ENCODE peak calls at places on chromosomes 1 and 21, in five cellular contexts. One of them, this sample, is unnamed.

GRCh38 chr1:33342041-33342723 is 21.3 kb upstream of the A3GALT2 start:
- DNase-seq in posterior cingulate gyrus: no peak
- DNase-seq in ecto neural progenitor cell: peak
- DNase-seq in activated gamma-delta T cell treated with anti-CD3 and anti-CD28 coated beads, Interleukin-2, amount 50 U/mL, for 16 hours: no peak
- DNase-seq in NCI-H1092 treated with DMSO at 0.1 percent for 48 hours: peak
- DNase-seq in this sample: no peak

GRCh38 chr1:66927528-66927927 is 2.7 kb downstream of the MIER1 start:
- DNase-seq in activated gamma-delta T cell treated with anti-CD3 and anti-CD28 coated beads, Interleukin-2, amount 50 U/mL, for 16 hours: no peak
- DNase-seq in posterior cingulate gyrus: no peak
- DNase-seq in ecto neural progenitor cell: no peak
- DNase-seq in NCI-H1092 treated with DMSO at 0.1 percent for 48 hours: no peak
- DNase-seq in this sample: no peak

GRCh38 chr1:178168535-178168934 is 74.6 kb downstream of the RASAL2 start:
- DNase-seq in ecto neural progenitor cell: no peak
- DNase-seq in posterior cingulate gyrus: no peak
- DNase-seq in NCI-H1092 treated with DMSO at 0.1 percent for 48 hours: no peak
- DNase-seq in activated gamma-delta T cell treated with anti-CD3 and anti-CD28 coated beads, Interleukin-2, amount 50 U/mL, for 16 hours: no peak
- DNase-seq in this sample: no peak

GRCh38 chr1:167611983-167612382 is 18.0 kb upstream of the RCSD1 start:
- DNase-seq in ecto neural progenitor cell: no peak
- DNase-seq in NCI-H1092 treated with DMSO at 0.1 percent for 48 hours: no peak
- DNase-seq in activated gamma-delta T cell treated with anti-CD3 and anti-CD28 coated beads, Interleukin-2, amount 50 U/mL, for 16 hours: no peak
- DNase-seq in posterior cingulate gyrus: no peak
- DNase-seq in this sample: no peak

GRCh38 chr21:21063828-21064227 is 65.6 kb downstream of the NCAM2 start:
- DNase-seq in activated gamma-delta T cell treated with anti-CD3 and anti-CD28 coated beads, Interleukin-2, amount 50 U/mL, for 16 hours: no peak
- DNase-seq in ecto neural progenitor cell: no peak
- DNase-seq in NCI-H1092 treated with DMSO at 0.1 percent for 48 hours: no peak
- DNase-seq in posterior cingulate gyrus: no peak
- DNase-seq in this sample: no peak

GRCh38 chr1:178724734-178725602 is at the start of gene RALGPS2:
- DNase-seq in ecto neural progenitor cell: peak
- DNase-seq in NCI-H1092 treated with DMSO at 0.1 percent for 48 hours: peak
- DNase-seq in activated gamma-delta T cell treated with anti-CD3 and anti-CD28 coated beads, Interleukin-2, amount 50 U/mL, for 16 hours: peak
- DNase-seq in posterior cingulate gyrus: peak
- DNase-seq in this sample: peak

GRCh38 chr1:168737446-168737845 is 8.4 kb upstream of the DPT start:
- DNase-seq in NCI-H1092 treated with DMSO at 0.1 percent for 48 hours: no peak
- DNase-seq in ecto neural progenitor cell: no peak
- DNase-seq in posterior cingulate gyrus: peak
- DNase-seq in activated gamma-delta T cell treated with anti-CD3 and anti-CD28 coated beads, Interleukin-2, amount 50 U/mL, for 16 hours: no peak
- DNase-seq in this sample: no peak

GRCh38 chr1:36383240-36383639 is 2.5 kb downstream of the STK40 start:
- DNase-seq in NCI-H1092 treated with DMSO at 0.1 percent for 48 hours: no peak
- DNase-seq in ecto neural progenitor cell: no peak
- DNase-seq in posterior cingulate gyrus: no peak
- DNase-seq in activated gamma-delta T cell treated with anti-CD3 and anti-CD28 coated beads, Interleukin-2, amount 50 U/mL, for 16 hours: no peak
- DNase-seq in this sample: no peak

GRCh38 chr1:203692565-203693470 is 66.2 kb downstream of the ATP2B4 start:
- DNase-seq in ecto neural progenitor cell: no peak
- DNase-seq in activated gamma-delta T cell treated with anti-CD3 and anti-CD28 coated beads, Interleukin-2, amount 50 U/mL, for 16 hours: no peak
- DNase-seq in NCI-H1092 treated with DMSO at 0.1 percent for 48 hours: no peak
- DNase-seq in posterior cingulate gyrus: no peak
- DNase-seq in this sample: no peak

GRCh38 chr1:107357381-107357780 is 216.5 kb downstream of the NTNG1 start:
- DNase-seq in ecto neural progenitor cell: no peak
- DNase-seq in NCI-H1092 treated with DMSO at 0.1 percent for 48 hours: no peak
- DNase-seq in posterior cingulate gyrus: no peak
- DNase-seq in activated gamma-delta T cell treated with anti-CD3 and anti-CD28 coated beads, Interleukin-2, amount 50 U/mL, for 16 hours: no peak
- DNase-seq in this sample: no peak

GRCh38 chr1:238029126-238029525 is 138.4 kb upstream of the ZP4 start:
- DNase-seq in NCI-H1092 treated with DMSO at 0.1 percent for 48 hours: no peak
- DNase-seq in posterior cingulate gyrus: no peak
- DNase-seq in activated gamma-delta T cell treated with anti-CD3 and anti-CD28 coated beads, Interleukin-2, amount 50 U/mL, for 16 hours: no peak
- DNase-seq in ecto neural progenitor cell: no peak
- DNase-seq in this sample: no peak

GRCh38 chr1:21292991-21293536 is 2.8 kb upstream of the ECE1 start:
- DNase-seq in posterior cingulate gyrus: no peak
- DNase-seq in ecto neural progenitor cell: no peak
- DNase-seq in activated gamma-delta T cell treated with anti-CD3 and anti-CD28 coated beads, Interleukin-2, amount 50 U/mL, for 16 hours: no peak
- DNase-seq in NCI-H1092 treated with DMSO at 0.1 percent for 48 hours: no peak
- DNase-seq in this sample: no peak

GRCh38 chr1:84892657-84893618 is at the start of gene LPAR3:
- DNase-seq in NCI-H1092 treated with DMSO at 0.1 percent for 48 hours: peak
- DNase-seq in posterior cingulate gyrus: no peak
- DNase-seq in ecto neural progenitor cell: peak
- DNase-seq in activated gamma-delta T cell treated with anti-CD3 and anti-CD28 coated beads, Interleukin-2, amount 50 U/mL, for 16 hours: no peak
- DNase-seq in this sample: peak

GRCh38 chr1:39955547-39956539 is 898 bp downstream of the MFSD2A start:
- DNase-seq in NCI-H1092 treated with DMSO at 0.1 percent for 48 hours: peak
- DNase-seq in ecto neural progenitor cell: peak
- DNase-seq in activated gamma-delta T cell treated with anti-CD3 and anti-CD28 coated beads, Interleukin-2, amount 50 U/mL, for 16 hours: peak
- DNase-seq in posterior cingulate gyrus: no peak
- DNase-seq in this sample: peak

GRCh38 chr1:96492236-96492635 is 229.3 kb upstream of the PTBP2 start:
- DNase-seq in ecto neural progenitor cell: no peak
- DNase-seq in posterior cingulate gyrus: no peak
- DNase-seq in activated gamma-delta T cell treated with anti-CD3 and anti-CD28 coated beads, Interleukin-2, amount 50 U/mL, for 16 hours: no peak
- DNase-seq in NCI-H1092 treated with DMSO at 0.1 percent for 48 hours: peak
- DNase-seq in this sample: no peak

GRCh38 chr1:56816909-56817308 is 2.3 kb downstream of the FYB2 start:
- DNase-seq in ecto neural progenitor cell: no peak
- DNase-seq in activated gamma-delta T cell treated with anti-CD3 and anti-CD28 coated beads, Interleukin-2, amount 50 U/mL, for 16 hours: no peak
- DNase-seq in NCI-H1092 treated with DMSO at 0.1 percent for 48 hours: no peak
- DNase-seq in posterior cingulate gyrus: no peak
- DNase-seq in this sample: no peak

GRCh38 chr1:55062801-55063561 is 23.6 kb downstream of the PCSK9 start:
- DNase-seq in posterior cingulate gyrus: no peak
- DNase-seq in NCI-H1092 treated with DMSO at 0.1 percent for 48 hours: peak
- DNase-seq in ecto neural progenitor cell: no peak
- DNase-seq in activated gamma-delta T cell treated with anti-CD3 and anti-CD28 coated beads, Interleukin-2, amount 50 U/mL, for 16 hours: no peak
- DNase-seq in this sample: no peak

GRCh38 chr1:64861611-64862010 is 104.7 kb downstream of the JAK1 start:
- DNase-seq in NCI-H1092 treated with DMSO at 0.1 percent for 48 hours: no peak
- DNase-seq in posterior cingulate gyrus: no peak
- DNase-seq in ecto neural progenitor cell: peak
- DNase-seq in activated gamma-delta T cell treated with anti-CD3 and anti-CD28 coated beads, Interleukin-2, amount 50 U/mL, for 16 hours: no peak
- DNase-seq in this sample: no peak

GRCh38 chr1:40592107-40592773 is 60.8 kb downstream of the ZNF684 start:
- DNase-seq in posterior cingulate gyrus: no peak
- DNase-seq in ecto neural progenitor cell: no peak
- DNase-seq in activated gamma-delta T cell treated with anti-CD3 and anti-CD28 coated beads, Interleukin-2, amount 50 U/mL, for 16 hours: no peak
- DNase-seq in NCI-H1092 treated with DMSO at 0.1 percent for 48 hours: peak
- DNase-seq in this sample: no peak

GRCh38 chr1:7859406-7859805 is 6.5 kb upstream of the UTS2 start:
- DNase-seq in posterior cingulate gyrus: no peak
- DNase-seq in ecto neural progenitor cell: no peak
- DNase-seq in NCI-H1092 treated with DMSO at 0.1 percent for 48 hours: no peak
- DNase-seq in activated gamma-delta T cell treated with anti-CD3 and anti-CD28 coated beads, Interleukin-2, amount 50 U/mL, for 16 hours: no peak
- DNase-seq in this sample: no peak

GRCh38 chr1:98086156-98086555 is 165.3 kb upstream of the DPYD start:
- DNase-seq in posterior cingulate gyrus: no peak
- DNase-seq in activated gamma-delta T cell treated with anti-CD3 and anti-CD28 coated beads, Interleukin-2, amount 50 U/mL, for 16 hours: no peak
- DNase-seq in NCI-H1092 treated with DMSO at 0.1 percent for 48 hours: no peak
- DNase-seq in ecto neural progenitor cell: no peak
- DNase-seq in this sample: no peak

GRCh38 chr1:1000357-1001056 is 610 bp upstream of the HES4 start:
- DNase-seq in activated gamma-delta T cell treated with anti-CD3 and anti-CD28 coated beads, Interleukin-2, amount 50 U/mL, for 16 hours: peak
- DNase-seq in NCI-H1092 treated with DMSO at 0.1 percent for 48 hours: no peak
- DNase-seq in posterior cingulate gyrus: peak
- DNase-seq in ecto neural progenitor cell: peak
- DNase-seq in this sample: peak

GRCh38 chr1:58979677-58980076 is 195.8 kb upstream of the JUN start:
- DNase-seq in posterior cingulate gyrus: no peak
- DNase-seq in ecto neural progenitor cell: no peak
- DNase-seq in NCI-H1092 treated with DMSO at 0.1 percent for 48 hours: no peak
- DNase-seq in activated gamma-delta T cell treated with anti-CD3 and anti-CD28 coated beads, Interleukin-2, amount 50 U/mL, for 16 hours: no peak
- DNase-seq in this sample: no peak

This sample was measured in neural crest cell.